ENCODE peak calls at places on chromosomes 5 and 9, in four cellular contexts. I, Y, P and C are unnamed samples.

GRCh38 chr5:173781826-173782670 is 106.1 kb upstream of the CPEB4 start:
- DNase-seq in I (peak), Y (peak), P (peak), C (no peak)

GRCh38 chr9:23830949-23831730 is 5.1 kb upstream of the ELAVL2 start:
- DNase-seq in I (no peak), Y (no peak), P (no peak), C (no peak)

GRCh38 chr5:9712506-9713285 is 82.5 kb upstream of the TAS2R1 start:
- DNase-seq in I (no peak), Y (no peak), P (no peak), C (no peak)

GRCh38 chr9:99253134-99253533 is 31.1 kb downstream of the SEC61B start:
- DNase-seq in I (no peak), Y (no peak), P (no peak), C (no peak)

GRCh38 chr9:117081641-117082317 is 333.1 kb downstream of the ASTN2 start:
- DNase-seq in I (no peak), Y (no peak), P (no peak), C (no peak)

GRCh38 chr5:155004138-155004744 is 9.3 kb upstream of the KIF4B start:
- DNase-seq in I (no peak), Y (peak), P (no peak), C (no peak)

GRCh38 chr5:126801992-126802294 is 25.0 kb downstream of the LMNB1 start:
- DNase-seq in I (no peak), Y (peak), P (no peak), C (no peak)

GRCh38 chr5:55096186-55096585 is 6.3 kb upstream of the GZMA start:
- DNase-seq in I (no peak), Y (no peak), P (no peak), C (no peak)

GRCh38 chr9:106921341-106921899 is 58.5 kb downstream of the ZNF462 start:
- DNase-seq in I (no peak), Y (no peak), P (peak), C (no peak)

GRCh38 chr5:95960802-95961616 is 642 bp downstream of the ELL2 start:
- DNase-seq in I (peak), Y (peak), P (peak), C (peak)

GRCh38 chr5:154642499-154643245 is 112.5 kb upstream of the LARP1 start:
- DNase-seq in I (no peak), Y (no peak), P (no peak), C (no peak)

GRCh38 chr9:94183240-94183999 is 75.7 kb upstream of the ZNF169 start:
- DNase-seq in I (no peak), Y (no peak), P (no peak), C (no peak)

GRCh38 chr9:136619742-136620440 is 42.8 kb upstream of the EGFL7 start:
- DNase-seq in I (peak), Y (no peak), P (no peak), C (no peak)

GRCh38 chr9:135216666-135217431 is 129.4 kb downstream of the OLFM1 start:
- DNase-seq in I (peak), Y (no peak), P (no peak), C (peak)

GRCh38 chr5:82387041-82387818 is 109.1 kb upstream of the RPS23 start:
- DNase-seq in I (no peak), Y (no peak), P (no peak), C (peak)

GRCh38 chr5:132543472-132544201 is at the start of gene IL5:
- DNase-seq in I (no peak), Y (no peak), P (no peak), C (no peak)

GRCh38 chr5:9514968-9515367 is 30.9 kb downstream of the SEMA5A start:
- DNase-seq in I (no peak), Y (no peak), P (no peak), C (no peak)

GRCh38 chr5:61401726-61402125 is 69.7 kb downstream of the ZSWIM6 start:
- DNase-seq in I (no peak), Y (no peak), P (no peak), C (no peak)

GRCh38 chr5:82405618-82406199 is 127.6 kb upstream of the RPS23 start:
- DNase-seq in I (no peak), Y (no peak), P (no peak), C (no peak)

GRCh38 chr9:136665704-136666363 is 3.1 kb downstream of the EGFL7 start:
- DNase-seq in I (no peak), Y (no peak), P (no peak), C (no peak)

GRCh38 chr5:139745800-139746690 is 49.6 kb upstream of the PSD2 start:
- DNase-seq in I (peak), Y (peak), P (peak), C (peak)

GRCh38 chr9:37952731-37953130 is 48.8 kb upstream of the SLC25A51 start:
- DNase-seq in I (peak), Y (no peak), P (no peak), C (no peak)

GRCh38 chr9:82332774-82333152 is 344.2 kb downstream of the SPATA31D1 start:
- DNase-seq in I (no peak), Y (no peak), P (no peak), C (no peak)

GRCh38 chr5:82356808-82357671 is 78.9 kb upstream of the RPS23 start:
- DNase-seq in I (peak), Y (no peak), P (peak), C (peak)

GRCh38 chr9:16884952-16885513 is 14.6 kb upstream of the BNC2 start:
- DNase-seq in I (no peak), Y (no peak), P (no peak), C (no peak)

GRCh38 chr9:131728961-131729360 is 10.9 kb downstream of the RAPGEF1 start:
- DNase-seq in I (no peak), Y (peak), P (no peak), C (no peak)

GRCh38 chr9:90455316-90455715 is 187.3 kb downstream of the DIRAS2 start:
- DNase-seq in I (no peak), Y (no peak), P (no peak), C (no peak)

GRCh38 chr5:128143911-128144310 is 60.3 kb downstream of the SLC12A2 start:
- DNase-seq in I (no peak), Y (no peak), P (no peak), C (no peak)

GRCh38 chr5:159156839-159157238 is 52.5 kb downstream of the RNF145 start:
- DNase-seq in I (no peak), Y (peak), P (peak), C (no peak)

GRCh38 chr9:95650720-95651119 is 133.9 kb upstream of the PTCH1 start:
- DNase-seq in I (no peak), Y (no peak), P (no peak), C (no peak)
- H3K4me3 ChIP-seq in I (no peak), Y (no peak), P (no peak), C (no peak)

GRCh38 chr5:4738298-4738697 is 401.8 kb upstream of the ADAMTS16 start:
- DNase-seq in I (no peak), Y (no peak), P (no peak), C (no peak)
- H3K27ac ChIP-seq in I (no peak), Y (no peak), P (no peak), C (no peak)

GRCh38 chr5:51388488-51389325 is 5.5 kb downstream of the ISL1 start:
- DNase-seq in I (no peak), Y (no peak), P (no peak), C (no peak)

GRCh38 chr5:51389582-51390463 is 6.6 kb downstream of the ISL1 start:
- DNase-seq in I (no peak), Y (no peak), P (no peak), C (no peak)

GRCh38 chr5:51387854-51388320 is 4.6 kb downstream of the ISL1 start:
- DNase-seq in I (no peak), Y (no peak), P (no peak), C (no peak)

GRCh38 chr5:51391175-51391574 is 7.9 kb downstream of the ISL1 start:
- DNase-seq in I (no peak), Y (no peak), P (no peak), C (no peak)

DNA sequence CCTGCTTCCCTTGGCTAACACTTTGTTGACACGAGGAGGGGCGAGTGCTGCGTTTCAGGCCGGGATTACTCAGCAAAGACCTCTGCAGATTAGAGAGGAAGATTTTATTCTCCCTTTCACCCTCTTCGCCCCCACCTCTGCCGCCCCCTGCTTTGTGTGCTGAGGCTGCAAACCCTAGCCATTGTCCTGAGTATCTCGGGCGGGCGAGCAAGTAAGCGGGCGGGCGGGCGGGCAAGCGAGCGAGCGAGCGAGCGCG is 6.0 kb downstream of the ISL1 start:
- DNase-seq in I (no peak), Y (no peak), P (no peak), C (no peak)
- H3K4me3 ChIP-seq in I (peak), Y (no peak), P (no peak), C (peak)

GRCh38 chr5:68217476-68217984 is 2.0 kb downstream of the PIK3R1 start:
- DNase-seq in I (no peak), Y (no peak), P (peak), C (no peak)
- H3K27ac ChIP-seq in I (peak), Y (peak), P (peak), C (no peak)

GRCh38 chr5:176921669-176922196 is 22.6 kb upstream of the HK3 start:
- DNase-seq in I (no peak), Y (no peak), P (no peak), C (no peak)
- H3K4me3 ChIP-seq in I (no peak), Y (no peak), P (no peak), C (no peak)

DNA sequence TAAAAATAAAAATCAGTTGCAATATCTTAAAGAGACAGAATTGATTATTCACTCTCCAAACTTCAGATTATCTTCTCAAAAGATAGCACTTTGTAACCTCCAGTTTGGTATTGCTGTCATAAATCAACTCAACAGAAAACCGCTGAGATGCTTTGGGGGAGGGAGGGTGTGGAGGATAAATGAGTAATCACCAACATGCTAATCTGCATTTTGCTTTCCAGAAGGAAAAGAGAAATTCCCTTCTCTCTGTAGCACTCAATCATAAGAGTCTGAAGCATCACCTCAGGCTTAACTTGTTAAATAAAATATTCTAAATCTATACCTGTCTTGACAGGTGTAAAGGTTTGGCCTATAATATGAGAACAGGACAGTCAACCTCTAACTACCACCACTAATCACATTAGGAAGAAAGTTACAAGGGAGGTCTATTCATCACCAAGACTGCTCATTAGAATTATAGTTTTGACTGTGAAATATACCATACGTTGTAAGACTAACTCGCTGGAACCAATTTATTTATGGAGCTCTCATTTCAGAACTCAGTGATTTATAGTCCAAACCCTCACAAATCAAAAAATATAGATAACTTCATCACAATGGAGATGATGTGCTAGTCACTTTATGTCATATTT is 89.0 kb downstream of the PIK3R1 start:
- DNase-seq in I (no peak), Y (no peak), P (no peak), C (no peak)
- H3K27ac ChIP-seq in I (no peak), Y (no peak), P (no peak), C (no peak)

DNA sequence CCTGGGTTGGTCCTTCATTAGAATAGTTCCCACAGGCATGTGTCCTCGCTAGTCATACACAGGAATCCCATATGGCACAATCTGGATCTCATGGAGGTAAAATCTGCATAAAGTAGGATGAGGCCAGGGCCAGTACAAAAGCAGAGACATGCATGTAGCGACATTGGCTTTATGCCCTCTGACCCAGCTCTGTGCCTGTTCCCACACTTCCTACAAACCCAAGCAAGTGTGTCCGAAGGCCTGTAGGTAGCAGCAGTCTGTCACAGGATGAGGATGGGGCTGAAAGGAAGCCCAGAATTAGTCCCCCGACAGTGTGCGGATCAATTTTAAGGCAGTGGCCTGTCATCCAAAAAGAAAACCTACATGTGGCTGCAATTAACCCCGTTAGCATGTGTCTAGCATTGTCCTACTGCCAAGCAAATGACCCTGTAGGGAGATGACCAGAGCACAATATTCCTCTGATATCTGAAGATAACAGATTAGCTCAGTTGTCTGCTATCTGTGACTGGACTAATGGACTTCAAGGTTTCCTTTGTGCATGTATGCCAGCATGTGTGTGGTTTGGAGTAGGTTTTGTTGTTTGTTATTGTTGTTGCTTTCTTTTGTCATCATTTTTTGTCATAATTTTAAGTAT is 178.8 kb downstream of the TMEM161B start:
- DNase-seq in I (no peak), Y (no peak), P (no peak), C (no peak)
- H3K4me3 ChIP-seq in I (no peak), Y (no peak), P (no peak), C (no peak)

GRCh38 chr5:71923755-71924154 is 183.5 kb upstream of the MAP1B start:
- DNase-seq in I (no peak), Y (no peak), P (no peak), C (no peak)

GRCh38 chr5:71924325-71924724 is 182.9 kb upstream of the MAP1B start:
- DNase-seq in I (no peak), Y (no peak), P (no peak), C (no peak)

GRCh38 chr5:71924980-71925379 is 182.3 kb upstream of the MAP1B start:
- DNase-seq in I (no peak), Y (no peak), P (no peak), C (no peak)

GRCh38 chr5:71925608-71926091 is 181.6 kb upstream of the MAP1B start:
- DNase-seq in I (no peak), Y (no peak), P (no peak), C (no peak)

DNA sequence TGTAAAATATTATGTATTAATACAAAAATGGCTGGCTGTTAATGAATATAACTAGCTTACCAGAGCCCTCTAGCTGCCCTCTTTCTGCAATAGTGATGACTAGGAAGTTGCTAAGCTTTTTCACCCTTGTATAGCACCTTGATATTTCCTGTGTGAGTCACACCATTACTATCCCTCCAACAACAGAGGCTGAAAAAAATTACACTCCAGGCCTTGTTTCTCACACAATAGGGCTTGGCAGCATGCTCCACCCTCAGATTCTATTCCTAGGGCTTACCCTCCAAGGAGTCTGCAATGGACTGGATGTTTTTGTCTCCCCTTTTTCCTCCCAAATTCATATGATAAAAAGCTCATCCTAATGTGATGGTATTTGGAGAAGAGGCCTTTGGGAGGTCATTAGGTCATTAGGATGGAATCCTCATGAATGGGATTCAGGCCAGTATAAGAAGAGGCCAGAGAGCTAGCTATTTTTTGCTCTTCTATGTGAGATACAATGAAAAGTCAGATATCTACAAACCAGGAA is 184.6 kb upstream of the MAP1B start:
- DNase-seq in I (no peak), Y (no peak), P (no peak), C (no peak)
- H3K27ac ChIP-seq in I (no peak), Y (no peak), P (no peak), C (peak)

GRCh38 chr9:4022435-4023067 is 277.3 kb downstream of the GLIS3 start:
- DNase-seq in I (no peak), Y (no peak), P (no peak), C (no peak)

GRCh38 chr9:4024281-4024680 is 275.6 kb downstream of the GLIS3 start:
- DNase-seq in I (no peak), Y (no peak), P (no peak), C (no peak)

GRCh38 chr9:4026925-4027324 is 272.9 kb downstream of the GLIS3 start:
- DNase-seq in I (no peak), Y (no peak), P (no peak), C (no peak)

GRCh38 chr9:4030751-4031150 is 269.1 kb downstream of the GLIS3 start:
- DNase-seq in I (no peak), Y (no peak), P (no peak), C (no peak)

DNA sequence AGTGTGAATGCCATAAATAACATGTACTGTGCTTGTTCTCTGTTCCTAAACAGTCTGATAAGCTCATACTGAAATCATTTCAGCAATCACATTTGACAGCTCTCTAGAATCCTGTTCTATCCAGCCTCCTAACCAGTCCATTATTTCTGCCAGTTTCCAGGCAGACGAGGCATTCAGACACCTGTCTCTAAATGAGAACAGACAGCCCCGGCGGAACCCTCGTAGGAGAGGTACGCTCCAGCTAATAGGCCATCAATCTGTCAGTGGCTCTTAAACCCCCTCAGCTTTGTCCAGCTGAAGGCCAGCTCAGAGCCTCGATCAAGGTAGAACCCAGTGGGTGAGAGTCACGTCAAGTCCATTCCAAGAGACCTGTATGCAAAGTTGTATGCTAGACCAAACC is 272.3 kb downstream of the GLIS3 start:
- DNase-seq in I (no peak), Y (no peak), P (no peak), C (no peak)
- H3K4me3 ChIP-seq in I (no peak), Y (no peak), P (no peak), C (no peak)

DNA sequence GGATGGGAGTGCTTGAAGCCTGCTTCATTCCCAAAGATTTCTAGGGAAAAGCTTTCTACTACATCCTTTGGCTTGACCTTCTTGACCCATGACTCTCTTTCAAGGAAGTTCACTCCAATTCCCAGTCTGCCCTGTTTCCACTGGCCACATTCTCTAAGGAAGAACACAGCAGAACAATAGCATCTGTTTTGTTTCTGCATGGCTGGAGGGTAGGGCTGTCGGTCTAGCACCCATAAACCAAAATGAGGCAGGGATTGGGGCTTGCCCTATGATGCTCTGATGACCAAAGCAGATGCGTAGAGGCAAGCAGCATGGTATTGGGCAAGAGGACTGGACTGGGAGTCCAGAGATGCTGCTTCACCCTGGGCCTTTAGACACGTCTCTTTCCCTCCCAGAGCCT is 24.1 kb downstream of the GOLGA2 start:
- DNase-seq in I (no peak), Y (no peak), P (no peak), C (no peak)
- H3K27ac ChIP-seq in I (no peak), Y (no peak), P (no peak), C (no peak)